ENCODE peak calls at places on chromosomes 1 and 21, in ten cellular contexts. F is pancreas, C is GM23338, A is hepatocyte, J is heart left ventricle, R is left ventricle myocardium inferior, L is stomach, V is AG04450, W is sigmoid colon, S is tibial artery. K is an unnamed sample.
A peak's percentile ranks its signal among the peaks of the same experiment; 100 is the strongest.

GRCh38 chr1:36352141-36352909 is 28.9 kb upstream of the EVA1B start:
- DNase-seq in F (no peak), C (no peak), A (no peak), J (no peak), R (no peak), L (no peak), V (no peak), W (no peak), S (no peak), K (no peak)

GRCh38 chr1:154497026-154497806 is 4.8 kb upstream of the TDRD10 start:
- DNase-seq in F (no peak), C (no peak), A (peak; percentile 38), J (peak; percentile 66), R (peak; percentile 33), L (peak; percentile 43), V (no peak), W (no peak), S (peak; percentile 35), K (no peak)

GRCh38 chr21:31967334-31967733 is 94.5 kb downstream of the HUNK start:
- DNase-seq in F (no peak), C (no peak), A (no peak), J (no peak), R (no peak), L (no peak), V (no peak), W (no peak), S (no peak), K (no peak)

GRCh38 chr1:203744008-203744972 is 20.7 kb upstream of the LAX1 start:
- DNase-seq in F (no peak), C (peak; percentile 74), A (no peak), J (peak; percentile 41), R (peak; percentile 45), L (peak; percentile 31), V (no peak), W (peak; percentile 89), S (peak; percentile 76), K (no peak)

GRCh38 chr1:185157599-185158469 is 867 bp downstream of the SWT1 start:
- DNase-seq in F (peak; percentile 19), C (peak; percentile 24), A (peak; percentile 23), J (no peak), R (no peak), L (no peak), V (no peak), W (no peak), S (no peak), K (no peak)

GRCh38 chr1:1433804-1434130 is 1.7 kb upstream of the VWA1 start:
- DNase-seq in F (peak; percentile 49), C (no peak), A (peak; percentile 82), J (peak; percentile 72), R (no peak), L (peak; percentile 68), V (no peak), W (no peak), S (no peak), K (no peak)

GRCh38 chr1:3065396-3065795 is 3.6 kb upstream of the PRDM16 start:
- DNase-seq in F (no peak), C (no peak), A (no peak), J (no peak), R (no peak), L (peak; percentile 23), V (no peak), W (peak; percentile 41), S (no peak), K (peak; percentile 49)

GRCh38 chr1:57887973-57888491 is 464.2 kb upstream of the DAB1 start:
- DNase-seq in F (no peak), C (no peak), A (peak; percentile 62), J (no peak), R (no peak), L (no peak), V (no peak), W (no peak), S (no peak), K (no peak)

GRCh38 chr1:29224438-29224837 is 6.3 kb downstream of the MECR start:
- DNase-seq in F (no peak), C (no peak), A (no peak), J (no peak), R (no peak), L (no peak), V (no peak), W (no peak), S (no peak), K (no peak)
- TF ChIP-seq CTCF in F (no peak), C (no peak), A (no peak), J (no peak), R (no peak), L (no peak), V (no peak), W (no peak), S (no peak), K (no peak)

DNA sequence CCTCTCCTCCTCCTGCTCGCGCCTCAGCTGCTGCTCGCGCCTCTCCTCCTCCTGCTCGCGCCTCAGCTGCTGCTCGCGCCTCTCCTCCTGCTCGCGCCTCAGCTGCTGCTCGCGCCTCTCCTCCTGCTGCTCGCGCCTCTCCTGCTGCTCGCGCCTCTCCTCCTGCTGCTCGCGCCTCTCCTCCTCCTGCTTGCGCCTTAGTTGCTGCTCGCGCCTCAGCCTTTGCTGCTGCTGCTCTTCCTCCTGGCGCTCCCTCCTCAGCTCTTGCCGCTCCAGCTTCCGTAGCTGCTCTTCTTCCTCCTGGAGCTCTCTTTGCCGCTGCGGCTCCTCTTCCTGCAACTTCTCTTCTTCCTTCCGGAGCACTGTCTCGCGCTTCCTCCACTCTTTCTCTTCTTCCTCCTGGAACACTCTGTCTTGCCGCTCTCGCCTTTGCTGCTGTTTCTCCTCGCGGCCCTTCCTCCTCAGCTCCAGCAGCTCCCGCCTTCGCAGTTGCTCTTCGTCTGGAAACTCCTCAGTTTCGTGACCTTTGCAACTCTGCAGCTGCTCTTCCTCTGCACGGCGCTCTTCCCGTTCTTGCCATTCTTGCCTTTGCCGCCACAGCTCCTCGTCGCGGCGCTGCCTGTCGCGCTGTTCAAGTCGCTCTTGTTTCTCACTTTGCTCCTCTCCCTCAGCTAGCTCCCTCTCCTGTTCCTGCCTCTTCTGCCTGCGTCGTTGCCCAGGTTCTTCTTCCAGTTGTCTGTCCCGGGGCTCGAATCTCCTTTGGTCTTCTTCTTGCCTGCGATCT is 3.0 kb downstream of the TCHH start:
- DNase-seq in F (no peak), C (peak; percentile 58), A (no peak), J (peak; percentile 28), R (no peak), L (no peak), V (no peak), W (no peak), S (no peak), K (no peak)
- H3K27me3 ChIP-seq in F (peaks cover 9% of the 10 kb centered on the region), C (peaks cover 100% of the 10 kb centered on the region), A (peaks cover 95% of the 10 kb centered on the region), J (peaks cover 63% of the 10 kb centered on the region), R (peaks cover 100% of the 10 kb centered on the region), L (peaks cover 100% of the 10 kb centered on the region), V (peaks cover 67% of the 10 kb centered on the region), W (peaks cover 81% of the 10 kb centered on the region), S (no peaks in the 10 kb centered on the region), K (peaks cover 94% of the 10 kb centered on the region)

GRCh38 chr1:43550598-43551246 is 20.0 kb downstream of the PTPRF start:
- DNase-seq in F (peak; percentile 34), C (peak; percentile 27), A (no peak), J (no peak), R (no peak), L (no peak), V (no peak), W (no peak), S (no peak), K (no peak)
- H3K4me3 ChIP-seq in F (peak overlapping the region; percentile 36), C (peak overlapping the region; percentile 56), A (peak overlapping the region; percentile 6), J (peak overlapping the region; percentile 34), R (peak overlapping the region; percentile 54), L (peak overlapping the region; percentile 21), V (no peak overlapping the region), W (no peak overlapping the region), S (peak overlapping the region; percentile 33), K (peak overlapping the region; percentile 17)

GRCh38 chr1:26861889-26862371 is 1.0 kb upstream of the SFN start:
- DNase-seq in F (no peak), C (no peak), A (no peak), J (no peak), R (no peak), L (no peak), V (no peak), W (no peak), S (no peak), K (no peak)

GRCh38 chr1:26861286-26861701 is 1.7 kb upstream of the SFN start:
- DNase-seq in F (no peak), C (peak; percentile 63), A (no peak), J (no peak), R (no peak), L (no peak), V (no peak), W (no peak), S (no peak), K (no peak)

GRCh38 chr1:26862781-26863676 is at the start of gene SFN:
- DNase-seq in F (peak; percentile 87), C (peak; percentile 93), A (peak; percentile 84), J (no peak), R (no peak), L (peak; percentile 88), V (no peak), W (no peak), S (no peak), K (peak; percentile 96)

GRCh38 chr1:26863677-26864060 is 720 bp downstream of the SFN start:
- DNase-seq in F (no peak), C (no peak), A (no peak), J (peak; percentile 29), R (no peak), L (no peak), V (no peak), W (no peak), S (no peak), K (no peak)

GRCh38 chr1:26864610-26865480 is 1.9 kb downstream of the SFN start:
- DNase-seq in F (peak; percentile 99), C (peak; percentile 97), A (peak; percentile 98), J (peak; percentile 99), R (peak; percentile 97), L (peak; percentile 97), V (peak; percentile 96), W (peak; percentile 99), S (peak; percentile 99), K (peak; percentile 99)
- TF ChIP-seq CTCF in F (no peak), C (peak; percentile 0), A (no peak), J (no peak), R (peak; percentile 13), L (no peak), V (no peak), W (no peak), S (peak; percentile 9), K (no peak)

GRCh38 chr1:98389809-98390208 is 271.7 kb upstream of the SNX7 start:
- DNase-seq in F (no peak), C (no peak), A (peak; percentile 43), J (no peak), R (no peak), L (no peak), V (peak; percentile 45), W (no peak), S (no peak), K (no peak)
- H3K27me3 ChIP-seq in F (no peaks in the 10 kb centered on the region), C (no peaks in the 10 kb centered on the region), A (no peaks in the 10 kb centered on the region), J (no peaks in the 10 kb centered on the region), R (no peaks in the 10 kb centered on the region), L (no peaks in the 10 kb centered on the region), V (no peaks in the 10 kb centered on the region), W (no peaks in the 10 kb centered on the region), S (no peaks in the 10 kb centered on the region), K (no peaks in the 10 kb centered on the region)

GRCh38 chr21:42527489-42528158 is 14.0 kb downstream of the SLC37A1 start:
- DNase-seq in F (no peak), C (no peak), A (no peak), J (no peak), R (no peak), L (no peak), V (no peak), W (no peak), S (no peak), K (no peak)
- H3K4me3 ChIP-seq in F (no peak overlapping the region), C (no peak overlapping the region), A (no peak overlapping the region), J (peak overlapping the region; percentile 32), R (peak overlapping the region; percentile 45), L (no peak overlapping the region), V (no peak overlapping the region), W (no peak overlapping the region), S (peak overlapping the region; percentile 7), K (no peak overlapping the region)